ENCODE peak calls at places on chromosomes 4 and X, in eight cellular contexts. Z is neuronal stem cell, U is H9, A is GM13976, S is GM20000, H is PC-3, E is adrenal gland, L is neural crest cell. P is an unnamed sample.

GRCh38 chr4:151276787-151277557 is at the start of gene PRSS48:
- DNase-seq in H (peak), E (peak), U (peak), Z (peak), A (peak), L (peak), S (peak), P (peak)

GRCh38 chr4:152485726-152486276 is 50.1 kb downstream of the FBXW7 start:
- DNase-seq in H (peak), Z (no peak), L (no peak), U (no peak), E (no peak), A (no peak), S (peak), P (peak)

GRCh38 chr4:176048631-176049030 is 17.0 kb upstream of the WDR17 start:
- DNase-seq in E (no peak), Z (no peak), S (no peak), H (no peak), L (no peak), U (no peak), A (no peak), P (no peak)

GRCh38 chr4:8383016-8383415 is 57.5 kb downstream of the ACOX3 start:
- DNase-seq in U (no peak), L (no peak), A (no peak), S (no peak), Z (no peak), H (no peak), E (no peak), P (no peak)

GRCh38 chr4:183142566-183143545 is 43.8 kb downstream of the WWC2 start:
- DNase-seq in Z (no peak), S (no peak), E (peak), U (no peak), L (no peak), A (no peak), H (peak), P (no peak)

GRCh38 chr4:154349829-154350228 is 141.8 kb downstream of the DCHS2 start:
- DNase-seq in Z (no peak), U (no peak), E (no peak), L (no peak), H (peak), S (peak), A (no peak), P (peak)

GRCh38 chrX:153416781-153417180 is 5.5 kb downstream of the ZFP92 start:
- DNase-seq in E (no peak), H (no peak), U (no peak), A (no peak), L (no peak), S (no peak), Z (no peak), P (no peak)

GRCh38 chr4:70849277-70849676 is 9.6 kb upstream of the GRSF1 start:
- DNase-seq in S (no peak), Z (no peak), A (no peak), U (no peak), H (no peak), L (no peak), E (no peak), P (no peak)

GRCh38 chr4:150816491-150816890 is 198.6 kb downstream of the LRBA start:
- DNase-seq in U (no peak), A (no peak), E (no peak), S (no peak), L (no peak), Z (no peak), H (no peak), P (no peak)

GRCh38 chr4:81376720-81377119 is 95.0 kb downstream of the RASGEF1B start:
- DNase-seq in U (no peak), A (no peak), H (no peak), E (no peak), S (no peak), L (no peak), Z (no peak), P (no peak)

GRCh38 chr4:91936301-91936700 is 367.5 kb upstream of the GRID2 start:
- DNase-seq in S (no peak), Z (no peak), U (no peak), E (no peak), H (no peak), L (no peak), A (no peak), P (no peak)

GRCh38 chr4:22515888-22516541 is at the start of gene ADGRA3:
- DNase-seq in Z (peak), S (peak), H (peak), L (peak), U (peak), E (peak), A (peak), P (peak)

GRCh38 chr4:64777286-64777685 is 368.0 kb upstream of the TECRL start:
- DNase-seq in L (no peak), S (no peak), Z (no peak), A (no peak), U (no peak), H (peak), E (no peak), P (peak)

GRCh38 chr4:151291485-151291884 is 14.5 kb downstream of the PRSS48 start:
- DNase-seq in H (peak), A (no peak), U (no peak), E (no peak), L (no peak), S (no peak), Z (no peak), P (peak)

GRCh38 chrX:71315917-71316316 is 14.4 kb downstream of the ITGB1BP2 start:
- DNase-seq in L (no peak), S (no peak), A (no peak), H (no peak), U (no peak), E (no peak), Z (no peak), P (peak)

GRCh38 chr4:110663738-110664444 is 41.0 kb upstream of the PITX2 start:
- DNase-seq in L (no peak), U (no peak), A (no peak), H (peak), Z (no peak), E (no peak), S (no peak), P (peak)

GRCh38 chrX:101595739-101596419 is 21.9 kb downstream of the ARMCX6 start:
- DNase-seq in H (peak), A (peak), Z (peak), S (peak), L (peak), E (peak), U (peak), P (peak)

GRCh38 chr4:186192068-186192751 is 843 bp downstream of the CYP4V2 start:
- DNase-seq in H (peak), S (peak), U (peak), A (no peak), L (no peak), Z (peak), E (peak), P (peak)

GRCh38 chr4:107978716-107979451 is 10.8 kb upstream of the HADH start:
- DNase-seq in E (no peak), Z (no peak), S (no peak), U (no peak), A (no peak), H (no peak), L (no peak), P (no peak)

P was measured in HT1080.